ENCODE peak calls at places on chromosomes 11 and 22, in five cellular contexts. O, G, U, A and T are unnamed samples.

GRCh38 chr11:57325735-57326048 is 940 bp upstream of the TNKS1BP1 start:
- DNase-seq in O (peak), G (no peak), U (no peak), A (no peak), T (no peak)

GRCh38 chr22:36587289-36588154 is 58.6 kb upstream of the EIF3D start:
- DNase-seq in O (no peak), G (peak), U (no peak), A (peak), T (no peak)

GRCh38 chr11:69913591-69914285 is 94.5 kb upstream of the FGF3 start:
- DNase-seq in O (peak), G (no peak), U (no peak), A (no peak), T (no peak)

GRCh38 chr11:132475046-132475445 is 1057.3 kb downstream of the OPCML start:
- DNase-seq in O (no peak), G (no peak), U (no peak), A (no peak), T (no peak)

GRCh38 chr11:1827095-1827797 is 7.5 kb upstream of the SYT8 start:
- DNase-seq in O (peak), G (no peak), U (no peak), A (peak), T (no peak)

GRCh38 chr22:32842486-32842885 is 41.0 kb downstream of the TIMP3 start:
- DNase-seq in O (no peak), G (no peak), U (no peak), A (peak), T (no peak)

GRCh38 chr11:2537896-2538855 is 93.4 kb downstream of the KCNQ1 start:
- DNase-seq in O (peak), G (no peak), U (no peak), A (no peak), T (no peak)

GRCh38 chr11:86484164-86484794 is 109.6 kb downstream of the CCDC81 start:
- DNase-seq in O (no peak), G (no peak), U (no peak), A (peak), T (no peak)

GRCh38 chr22:19629720-19630419 is 84.4 kb upstream of the SEPTIN5 start:
- DNase-seq in O (peak), G (peak), U (peak), A (peak), T (peak)

GRCh38 chr11:331332-332060 is 10.8 kb upstream of the IFITM3 start:
- DNase-seq in O (no peak), G (no peak), U (no peak), A (no peak), T (no peak)

GRCh38 chr22:43796567-43796966 is 15.5 kb downstream of the EFCAB6 start:
- DNase-seq in O (no peak), G (peak), U (peak), A (peak), T (no peak)

GRCh38 chr11:44955019-44955738 is 4.5 kb upstream of the TP53I11 start:
- DNase-seq in O (peak), G (no peak), U (no peak), A (peak), T (no peak)

GRCh38 chr22:22199634-22200033 is 45.0 kb upstream of the VPREB1 start:
- DNase-seq in O (no peak), G (no peak), U (no peak), A (no peak), T (no peak)

GRCh38 chr22:22201185-22201924 is 43.2 kb upstream of the VPREB1 start:
- DNase-seq in O (no peak), G (peak), U (peak), A (peak), T (peak)

GRCh38 chr22:22200569-22201184 is 43.9 kb upstream of the VPREB1 start:
- DNase-seq in O (no peak), G (no peak), U (no peak), A (no peak), T (no peak)

GRCh38 chr22:22203048-22203971 is 41.3 kb upstream of the VPREB1 start:
- DNase-seq in O (no peak), G (no peak), U (no peak), A (no peak), T (no peak)

DNA sequence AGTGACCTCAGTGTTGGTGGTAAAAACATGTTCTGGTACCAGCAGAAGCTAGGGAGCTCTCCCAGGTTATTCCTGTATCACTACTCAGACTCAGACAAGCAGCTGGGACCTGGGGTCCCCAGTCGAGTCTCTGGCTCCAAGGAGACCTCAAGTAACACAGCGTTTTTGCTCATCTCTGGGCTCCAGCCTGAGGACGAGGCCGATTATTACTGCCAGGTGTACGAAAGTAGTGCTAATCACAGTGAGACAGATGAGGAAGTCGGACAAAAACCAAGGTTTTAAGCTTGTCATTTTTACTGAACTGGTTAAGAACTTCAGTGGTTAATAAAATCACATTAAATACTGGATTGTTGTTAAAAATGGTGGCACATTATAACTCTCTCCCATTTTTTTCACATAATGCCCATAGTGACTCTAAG is 42.7 kb upstream of the VPREB1 start:
- DNase-seq in O (no peak), G (no peak), U (no peak), A (no peak), T (no peak)
- H3K4me3 ChIP-seq in O (no peak), G (no peak), U (no peak), A (no peak), T (no peak)

GRCh38 chr22:50624347-50625130 is 3.4 kb downstream of the ARSA start:
- DNase-seq in O (no peak), G (no peak), U (no peak), A (no peak), T (no peak)

GRCh38 chr22:50620861-50621490 is 7.0 kb downstream of the ARSA start:
- DNase-seq in O (peak), G (no peak), U (no peak), A (no peak), T (peak)

GRCh38 chr22:50621491-50621880 is 6.5 kb downstream of the ARSA start:
- DNase-seq in O (no peak), G (no peak), U (no peak), A (no peak), T (peak)

GRCh38 chr22:50621948-50622722 is 5.8 kb downstream of the ARSA start:
- DNase-seq in O (peak), G (peak), U (no peak), A (no peak), T (no peak)

DNA sequence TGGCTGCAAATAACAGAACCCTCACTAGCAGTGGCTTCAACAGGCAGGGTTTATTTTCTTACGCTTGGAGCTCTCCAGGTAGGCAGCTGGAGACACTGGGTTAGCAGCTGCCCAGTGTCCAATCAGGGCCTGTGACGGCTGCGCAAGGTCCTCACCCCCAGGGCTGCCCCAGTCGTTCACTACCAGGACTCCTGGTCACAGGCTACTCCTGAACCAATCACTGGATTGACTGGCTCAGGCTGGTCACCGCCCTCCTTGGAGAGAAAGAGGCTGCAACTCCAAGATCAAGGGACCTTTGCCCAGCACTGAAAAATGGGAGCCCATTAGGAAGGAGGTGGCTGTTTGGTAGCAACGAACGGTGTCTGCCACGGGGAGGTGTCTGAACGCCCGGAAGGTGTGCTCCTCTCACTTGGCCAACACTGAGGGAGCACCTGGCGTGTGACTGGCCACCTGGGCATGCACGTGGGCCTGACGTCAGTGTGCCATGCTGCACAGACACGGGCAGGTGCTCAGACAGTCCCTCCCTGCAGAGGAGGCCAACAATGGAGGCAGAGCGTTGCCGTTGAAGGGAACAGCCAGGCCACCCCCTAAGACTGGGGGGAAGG is 5.1 kb downstream of the ARSA start:
- DNase-seq in O (peak), G (no peak), U (no peak), A (no peak), T (no peak)
- H3K4me3 ChIP-seq in O (no peak), G (no peak), U (no peak), A (no peak), T (no peak)

GRCh38 chr11:36373040-36374010 is 77.2 kb downstream of the PRR5L start:
- DNase-seq in O (no peak), G (no peak), U (no peak), A (no peak), T (no peak)

GRCh38 chr11:36374726-36375125 is 78.6 kb downstream of the PRR5L start:
- DNase-seq in O (no peak), G (peak), U (no peak), A (no peak), T (no peak)

GRCh38 chr11:36376315-36376887 is 80.3 kb downstream of the PRR5L start:
- DNase-seq in O (peak), G (peak), U (peak), A (peak), T (no peak)

GRCh38 chr11:36376888-36377758 is 81.0 kb downstream of the PRR5L start:
- DNase-seq in O (peak), G (peak), U (peak), A (peak), T (no peak)

DNA sequence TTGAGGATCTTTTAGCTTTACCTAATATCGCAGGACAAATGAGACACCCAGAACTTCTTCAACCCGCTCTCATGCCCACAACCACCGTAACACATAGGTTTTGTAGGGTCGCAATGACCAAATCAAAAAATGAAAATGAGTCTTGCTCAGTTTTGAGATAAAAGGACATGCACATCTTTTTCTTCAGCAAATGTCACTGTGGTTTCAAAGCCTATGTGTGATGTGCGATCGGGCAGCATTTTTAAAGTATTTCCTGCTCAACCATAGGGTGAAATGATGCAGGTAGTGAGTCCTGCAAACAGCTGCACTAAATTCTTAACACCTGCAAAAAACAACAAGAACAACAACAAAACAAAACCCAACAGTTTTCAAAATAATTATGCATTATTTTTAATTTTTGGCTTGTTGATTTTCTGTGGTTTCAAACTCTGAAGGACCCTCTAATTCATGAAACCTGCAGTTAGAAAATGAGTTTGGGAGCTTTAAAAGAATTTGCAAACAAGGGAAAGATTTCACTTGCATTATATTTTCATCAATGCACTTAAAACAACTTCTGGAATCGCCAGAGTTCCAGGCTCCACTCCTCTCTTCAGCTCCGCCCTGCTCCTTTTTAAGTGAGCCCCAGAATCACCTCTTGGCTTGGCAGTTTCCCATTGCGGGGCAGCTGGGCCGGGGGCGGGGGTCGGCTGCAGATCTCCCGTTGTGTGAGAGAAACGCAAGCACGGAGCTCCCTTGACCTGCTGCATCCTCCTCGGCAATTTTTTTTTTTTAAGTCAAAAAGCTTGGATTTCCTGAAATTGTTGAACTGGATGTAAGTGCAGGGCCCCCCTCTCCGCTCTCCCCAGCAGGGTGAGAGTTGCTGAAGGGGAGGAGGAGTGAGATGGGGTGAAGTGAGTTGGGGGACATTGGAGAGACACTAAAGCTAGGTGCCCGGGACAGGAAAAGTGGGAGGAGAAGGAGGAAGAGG is 79.5 kb downstream of the PRR5L start:
- DNase-seq in O (no peak), G (peak), U (no peak), A (no peak), T (no peak)
- H3K4me3 ChIP-seq in O (no peak), G (peak), U (peak), A (peak), T (no peak)

GRCh38 chr11:121466063-121466794 is 13.5 kb upstream of the SORL1-AS1 start:
- DNase-seq in O (peak), G (peak), U (peak), A (peak), T (no peak)
- H3K4me3 ChIP-seq in O (no peak), G (no peak), U (no peak), A (no peak), T (no peak)

GRCh38 chr22:30782613-30783012 is 87.9 kb downstream of the OSBP2 start:
- DNase-seq in O (no peak), G (no peak), U (no peak), A (peak), T (no peak)
- H3K4me3 ChIP-seq in O (no peak), G (no peak), U (no peak), A (no peak), T (no peak)